ENCODE peak calls at places on chromosome 13, in five cellular contexts. One of them, this sample, is unnamed.

GRCh38 chr13:113649212-113649611 is 8.8 kb downstream of the ATP4B start:
- DNase-seq in neural crest cell: no peak
- DNase-seq in naive B cell: no peak
- DNase-seq in A673: no peak
- DNase-seq in HAP-1: no peak
- DNase-seq in this sample: no peak

GRCh38 chr13:40667622-40667978 is 1.2 kb upstream of the FOXO1 start:
- DNase-seq in neural crest cell: no peak
- DNase-seq in naive B cell: no peak
- DNase-seq in A673: no peak
- DNase-seq in HAP-1: no peak
- DNase-seq in this sample: no peak

GRCh38 chr13:113936166-113936565 is 37.7 kb downstream of the C13orf46 start:
- DNase-seq in neural crest cell: no peak
- DNase-seq in naive B cell: no peak
- DNase-seq in A673: no peak
- DNase-seq in HAP-1: no peak
- DNase-seq in this sample: no peak

GRCh38 chr13:19782049-19782726 is 557 bp downstream of the PSPC1 start:
- DNase-seq in neural crest cell: peak; percentile 29
- DNase-seq in naive B cell: peak; percentile 55
- DNase-seq in A673: peak; percentile 29
- DNase-seq in HAP-1: no peak
- DNase-seq in this sample: peak; percentile 49

GRCh38 chr13:40692946-40693345 is 26.5 kb upstream of the FOXO1 start:
- DNase-seq in neural crest cell: no peak
- DNase-seq in naive B cell: no peak
- DNase-seq in A673: peak; percentile 50
- DNase-seq in HAP-1: no peak
- DNase-seq in this sample: no peak

GRCh38 chr13:111919286-111919685 is 147.7 kb upstream of the SOX1 start:
- DNase-seq in neural crest cell: no peak
- DNase-seq in naive B cell: no peak
- DNase-seq in A673: no peak
- DNase-seq in HAP-1: no peak
- DNase-seq in this sample: no peak

GRCh38 chr13:101217086-101217485 is 199.2 kb downstream of the NALCN start:
- DNase-seq in neural crest cell: no peak
- DNase-seq in naive B cell: no peak
- DNase-seq in A673: no peak
- DNase-seq in HAP-1: no peak
- DNase-seq in this sample: no peak

GRCh38 chr13:31951215-31951678 is 80.3 kb upstream of the FRY start:
- DNase-seq in neural crest cell: no peak
- DNase-seq in naive B cell: peak; percentile 55
- DNase-seq in A673: no peak
- DNase-seq in HAP-1: no peak
- DNase-seq in this sample: no peak

GRCh38 chr13:24381539-24382265 is 72.3 kb downstream of the C1QTNF9 start:
- DNase-seq in neural crest cell: no peak
- DNase-seq in naive B cell: no peak
- DNase-seq in A673: no peak
- DNase-seq in HAP-1: no peak
- DNase-seq in this sample: no peak

GRCh38 chr13:67408823-67409222 is 178.7 kb upstream of the PCDH9 start:
- DNase-seq in neural crest cell: no peak
- DNase-seq in naive B cell: no peak
- DNase-seq in A673: no peak
- DNase-seq in HAP-1: no peak
- DNase-seq in this sample: no peak

GRCh38 chr13:93984876-93985275 is 494.6 kb downstream of the DCT start:
- DNase-seq in neural crest cell: no peak
- DNase-seq in naive B cell: no peak
- DNase-seq in A673: no peak
- DNase-seq in HAP-1: peak; percentile 3
- DNase-seq in this sample: no peak

GRCh38 chr13:58300224-58300623 is 668.7 kb downstream of the PCDH17 start:
- DNase-seq in neural crest cell: no peak
- DNase-seq in naive B cell: no peak
- DNase-seq in A673: no peak
- DNase-seq in HAP-1: no peak
- DNase-seq in this sample: no peak

GRCh38 chr13:33052446-33052845 is 36.2 kb downstream of the KL start:
- DNase-seq in neural crest cell: no peak
- DNase-seq in naive B cell: no peak
- DNase-seq in A673: no peak
- DNase-seq in HAP-1: no peak
- DNase-seq in this sample: no peak

GRCh38 chr13:46176756-46177155 is 5.2 kb downstream of the LCP1 start:
- DNase-seq in neural crest cell: no peak
- DNase-seq in naive B cell: peak; percentile 73
- DNase-seq in A673: peak; percentile 15
- DNase-seq in HAP-1: no peak
- DNase-seq in this sample: peak; percentile 42

GRCh38 chr13:74695021-74695800 is 561.0 kb upstream of the KLF12 start:
- DNase-seq in neural crest cell: no peak
- DNase-seq in naive B cell: no peak
- DNase-seq in A673: no peak
- DNase-seq in HAP-1: no peak
- DNase-seq in this sample: no peak

GRCh38 chr13:42906257-42906656 is 85.8 kb downstream of the EPSTI1 start:
- DNase-seq in neural crest cell: no peak
- DNase-seq in naive B cell: no peak
- DNase-seq in A673: no peak
- DNase-seq in HAP-1: no peak
- DNase-seq in this sample: no peak

GRCh38 chr13:88948501-88948900 is 1277.3 kb downstream of the SLITRK5 start:
- DNase-seq in neural crest cell: no peak
- DNase-seq in naive B cell: no peak
- DNase-seq in A673: no peak
- DNase-seq in HAP-1: no peak
- DNase-seq in this sample: no peak

GRCh38 chr13:53778937-53779336 is 750.3 kb downstream of the OLFM4 start:
- DNase-seq in neural crest cell: no peak
- DNase-seq in naive B cell: no peak
- DNase-seq in A673: peak; percentile 1
- DNase-seq in HAP-1: peak; percentile 79
- DNase-seq in this sample: no peak

GRCh38 chr13:51942189-51942588 is 69.1 kb downstream of the ATP7B start:
- DNase-seq in neural crest cell: no peak
- DNase-seq in naive B cell: no peak
- DNase-seq in A673: no peak
- DNase-seq in HAP-1: no peak
- DNase-seq in this sample: peak; percentile 91

GRCh38 chr13:37918116-37919100 is 48.8 kb upstream of the TRPC4 start:
- DNase-seq in neural crest cell: no peak
- DNase-seq in naive B cell: no peak
- DNase-seq in A673: peak; percentile 39
- DNase-seq in HAP-1: peak; percentile 98
- DNase-seq in this sample: no peak

GRCh38 chr13:30153871-30154426 is 153.4 kb downstream of the KATNAL1 start:
- DNase-seq in neural crest cell: no peak
- DNase-seq in naive B cell: no peak
- DNase-seq in A673: no peak
- DNase-seq in HAP-1: no peak
- DNase-seq in this sample: no peak

GRCh38 chr13:76848596-76848995 is 37.6 kb downstream of the KCTD12 start:
- DNase-seq in neural crest cell: no peak
- DNase-seq in naive B cell: no peak
- DNase-seq in A673: peak; percentile 24
- DNase-seq in HAP-1: no peak
- DNase-seq in this sample: no peak

This sample was measured in RPMI8226.